ENCODE peak calls at places on chromosomes 5 and 9, in seven cellular contexts. P is IMR-90, R is neuronal stem cell, N is mesenchymal stem cell, A is H1, Y is H9, V is trophoblast cell. I is an unnamed sample.
A peak's percentile ranks its signal among the peaks of the same experiment; 100 is the strongest.

GRCh38 chr5:120568716-120569115 is 104.6 kb downstream of the PRR16 start:
- DNase-seq in P (peak; percentile 29), R (no peak), N (peak; percentile 19), A (no peak), Y (no peak), V (no peak), I (no peak)

GRCh38 chr5:124868661-124869060 is 122.2 kb upstream of the ZNF608 start:
- DNase-seq in P (no peak), R (no peak), N (no peak), A (no peak), Y (no peak), V (no peak), I (no peak)

GRCh38 chr5:133140311-133140710 is 88.5 kb downstream of the HSPA4 start:
- DNase-seq in P (no peak), R (no peak), N (no peak), A (no peak), Y (no peak), V (no peak), I (no peak)

GRCh38 chr9:137434498-137435380 is 6.4 kb downstream of the ENTPD8 start:
- DNase-seq in P (no peak), R (no peak), N (no peak), A (no peak), Y (no peak), V (no peak), I (no peak)

GRCh38 chr5:71483355-71483754 is 27.9 kb downstream of the BDP1 start:
- DNase-seq in P (peak; percentile 92), R (no peak), N (peak; percentile 58), A (no peak), Y (no peak), V (peak; percentile 40), I (peak; percentile 37)

GRCh38 chr5:3024126-3024525 is 272.6 kb upstream of the IRX2 start:
- DNase-seq in P (no peak), R (no peak), N (no peak), A (no peak), Y (no peak), V (no peak), I (no peak)

GRCh38 chr5:122124766-122125165 is 4.6 kb upstream of the ZNF474 start:
- DNase-seq in P (no peak), R (no peak), N (no peak), A (no peak), Y (no peak), V (no peak), I (no peak)

GRCh38 chr9:95753762-95754465 is 121.6 kb upstream of the ERCC6L2 start:
- DNase-seq in P (no peak), R (no peak), N (no peak), A (no peak), Y (no peak), V (no peak), I (no peak)

GRCh38 chr5:178453224-178453623 is 137.0 kb downstream of the COL23A1 start:
- DNase-seq in P (peak; percentile 41), R (no peak), N (peak; percentile 37), A (peak; percentile 17), Y (no peak), V (peak; percentile 93), I (no peak)

GRCh38 chr5:180673371-180674252 is 24.2 kb upstream of the FLT4 start:
- DNase-seq in P (no peak), R (peak; percentile 14), N (no peak), A (no peak), Y (peak; percentile 62), V (peak; percentile 71), I (peak; percentile 44)

GRCh38 chr9:93084471-93084881 is 11.5 kb upstream of the CARD19 start:
- DNase-seq in P (no peak), R (no peak), N (no peak), A (no peak), Y (no peak), V (no peak), I (no peak)

GRCh38 chr5:3122985-3123762 is 371.7 kb upstream of the IRX2 start:
- DNase-seq in P (no peak), R (no peak), N (no peak), A (no peak), Y (no peak), V (no peak), I (peak; percentile 51)

GRCh38 chr5:53386341-53386740 is 94.1 kb upstream of the FST start:
- DNase-seq in P (no peak), R (no peak), N (no peak), A (no peak), Y (no peak), V (no peak), I (no peak)

GRCh38 chr9:93908591-93909241 is 46.4 kb downstream of the BARX1 start:
- DNase-seq in P (no peak), R (no peak), N (no peak), A (no peak), Y (no peak), V (no peak), I (no peak)

GRCh38 chr5:175752826-175753535 is 95.1 kb downstream of the HRH2 start:
- DNase-seq in P (no peak), R (no peak), N (no peak), A (no peak), Y (no peak), V (no peak), I (no peak)

GRCh38 chr5:180689071-180689694 is 39.8 kb upstream of the FLT4 start:
- DNase-seq in P (no peak), R (no peak), N (no peak), A (no peak), Y (no peak), V (no peak), I (peak; percentile 14)

GRCh38 chr5:31701642-31702041 is 62.7 kb downstream of the PDZD2 start:
- DNase-seq in P (no peak), R (no peak), N (no peak), A (no peak), Y (no peak), V (no peak), I (peak; percentile 47)

GRCh38 chr5:157473383-157474370 is 13.7 kb downstream of the NIPAL4 start:
- DNase-seq in P (peak; percentile 87), R (no peak), N (peak; percentile 80), A (no peak), Y (no peak), V (peak; percentile 68), I (no peak)

GRCh38 chr9:98990181-98990870 is 46.6 kb downstream of the COL15A1 start:
- DNase-seq in P (no peak), R (no peak), N (no peak), A (no peak), Y (peak; percentile 5), V (no peak), I (no peak)

GRCh38 chr5:141605523-141606277 is 13.1 kb downstream of the DIAPH1 start:
- DNase-seq in P (no peak), R (no peak), N (peak; percentile 21), A (no peak), Y (no peak), V (no peak), I (no peak)

GRCh38 chr9:21252727-21253547 is 13.1 kb upstream of the IFNA14 start:
- DNase-seq in P (peak; percentile 14), R (peak; percentile 29), N (peak; percentile 48), A (no peak), Y (no peak), V (peak; percentile 48), I (peak; percentile 59)

GRCh38 chr9:70477146-70477745 is 62.8 kb upstream of the KLF9 start:
- DNase-seq in P (peak; percentile 55), R (no peak), N (no peak), A (no peak), Y (no peak), V (no peak), I (no peak)

GRCh38 chr5:80097516-80097915 is 62.4 kb downstream of the THBS4 start:
- DNase-seq in P (no peak), R (peak; percentile 63), N (no peak), A (no peak), Y (peak; percentile 48), V (no peak), I (peak; percentile 62)

GRCh38 chr5:7320641-7321170 is 75.2 kb upstream of the ADCY2 start:
- DNase-seq in P (no peak), R (no peak), N (no peak), A (no peak), Y (no peak), V (no peak), I (no peak)

GRCh38 chr5:138037271-138037670 is 4.4 kb upstream of the FAM13B start:
- DNase-seq in P (no peak), R (no peak), N (no peak), A (no peak), Y (no peak), V (no peak), I (no peak)

DNA sequence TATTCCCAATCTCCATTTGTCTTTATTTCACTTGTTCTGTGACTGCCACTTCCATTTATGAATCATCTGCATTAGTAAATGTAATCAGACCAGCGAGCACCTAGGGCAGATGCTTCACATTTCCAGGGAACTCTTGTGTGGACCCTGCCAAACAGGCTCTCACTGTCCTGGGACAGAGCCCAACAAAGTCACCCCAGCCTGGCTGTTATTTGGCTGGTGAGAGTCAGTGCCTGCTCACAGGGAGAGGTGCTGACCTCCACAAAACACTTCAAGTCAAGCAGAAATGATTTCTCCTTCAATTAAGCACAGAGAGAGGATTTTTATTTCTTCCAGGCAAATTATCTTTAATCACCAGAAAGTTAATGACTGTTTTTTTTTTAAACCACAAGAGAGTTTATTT is 568.0 kb downstream of the MTRR start:
- DNase-seq in P (no peak), R (peak; percentile 46), N (no peak), A (no peak), Y (no peak), V (no peak), I (no peak)
- H3K79me1 ChIP-seq in P (no peaks in the 10 kb centered on the region), R (no peaks in the 10 kb centered on the region), N (no peaks in the 10 kb centered on the region), A (no peaks in the 10 kb centered on the region), Y (no peaks in the 10 kb centered on the region), V (no peaks in the 10 kb centered on the region), I (no peaks in the 10 kb centered on the region)

GRCh38 chr5:171310816-171311697 is 2.0 kb downstream of the TLX3 start:
- DNase-seq in P (peak; percentile 39), R (no peak), N (peak; percentile 39), A (no peak), Y (peak; percentile 78), V (peak; percentile 36), I (peak; percentile 73)
- H2BK120ac ChIP-seq in P (no peak overlapping the region), R (no peak overlapping the region), N (no peak overlapping the region), A (no peak overlapping the region), Y (no peak overlapping the region), V (no peak overlapping the region), I (no peak overlapping the region)

DNA sequence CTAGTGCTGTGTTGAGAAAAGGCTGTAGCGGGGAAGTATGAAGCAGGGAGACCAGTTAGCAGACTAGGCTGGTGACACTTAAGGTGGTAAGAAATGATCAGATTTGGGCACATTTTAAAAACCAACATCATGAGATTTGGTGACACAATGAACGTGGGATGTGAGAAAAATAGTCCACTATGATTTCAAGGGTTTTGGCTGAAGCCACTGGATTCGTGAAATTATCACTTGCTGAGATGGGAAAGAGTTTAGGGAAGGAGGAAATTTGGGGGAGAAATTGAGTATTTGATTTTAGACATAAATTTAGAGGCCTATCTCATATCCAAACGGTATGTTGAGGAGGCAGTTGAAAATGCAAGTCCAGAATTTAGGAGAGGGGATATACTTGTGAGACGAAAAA is 23.1 kb downstream of the SKP2 start:
- DNase-seq in P (no peak), R (no peak), N (no peak), A (no peak), Y (no peak), V (no peak), I (no peak)
- H3K9ac ChIP-seq in P (no peak overlapping the region), R (no peak overlapping the region), N (no peak overlapping the region), A (no peak overlapping the region), Y (no peak overlapping the region), V (no peak overlapping the region), I (no peak overlapping the region)

DNA sequence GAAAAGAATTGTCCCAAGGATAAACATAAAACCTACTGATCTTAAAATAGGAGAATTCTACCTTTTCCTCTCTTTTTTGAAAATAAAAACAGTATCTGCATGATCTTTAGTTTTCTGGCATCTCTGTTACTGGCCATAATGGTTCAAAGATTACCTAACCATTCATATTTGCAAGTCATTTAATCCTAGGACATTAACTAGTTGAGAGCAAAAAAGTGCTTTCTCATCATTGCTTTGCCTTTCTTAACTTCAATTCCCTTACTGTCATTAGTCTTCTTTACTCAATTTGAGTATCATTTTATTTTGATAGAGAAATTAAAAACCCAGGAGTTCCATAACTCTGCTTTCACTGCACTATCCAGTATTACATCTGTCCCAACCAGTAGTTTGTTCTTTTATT is 68.6 kb downstream of the RFX3 start:
- DNase-seq in P (no peak), R (no peak), N (no peak), A (no peak), Y (no peak), V (no peak), I (no peak)
- H3K79me1 ChIP-seq in P (no peaks in the 10 kb centered on the region), R (no peaks in the 10 kb centered on the region), N (peaks cover 4% of the 10 kb centered on the region), A (no peaks in the 10 kb centered on the region), Y (no peaks in the 10 kb centered on the region), V (no peaks in the 10 kb centered on the region), I (no peaks in the 10 kb centered on the region)